ENCODE peak calls at places on chromosomes 5 and 9, in nine cellular contexts. B is hypothalamus; F is T-helper 17 cell; G is erythroblast; D is T-helper 9 cell; R is T-helper 2 cell treated with Interferon-gamma antibody and Interleukin-4, amounts not matched to agents 5 μg/mL and 100 μg/mL, for 36 hours; L is nucleus accumbens; E is CD4-positive, alpha-beta memory T cell; H is NCI-H1092 treated with DMSO at 0.1 percent for 48 hours. X is an unnamed sample.

GRCh38 chr9:3179716-3180115 is 335.8 kb upstream of the PUM3 start:
- DNase-seq in L (no peak), B (no peak), H (no peak), F (no peak), D (no peak), R (no peak), E (no peak), G (no peak), X (no peak)

GRCh38 chr5:167049043-167049663 is 1242.3 kb upstream of the WWC1 start:
- DNase-seq in E (no peak), R (no peak), B (no peak), L (no peak), H (peak), D (no peak), F (no peak), G (peak), X (peak)

GRCh38 chr5:103207653-103208052 is 50.9 kb upstream of the MACIR start:
- DNase-seq in H (no peak), B (no peak), F (no peak), D (no peak), L (no peak), R (no peak), G (no peak), E (no peak), X (no peak)

GRCh38 chr9:120946259-120946658 is 19.7 kb upstream of the TRAF1 start:
- DNase-seq in F (no peak), B (no peak), G (no peak), H (no peak), L (no peak), D (no peak), E (no peak), R (no peak), X (no peak)

GRCh38 chr9:6973762-6974161 is 216.0 kb downstream of the KDM4C start:
- DNase-seq in E (no peak), R (peak), L (no peak), G (no peak), H (no peak), D (no peak), F (no peak), B (no peak), X (no peak)

GRCh38 chr9:16241231-16241630 is 629.2 kb downstream of the BNC2 start:
- DNase-seq in R (no peak), D (no peak), L (no peak), H (no peak), B (no peak), E (no peak), F (no peak), G (no peak), X (no peak)

GRCh38 chr5:132083065-132083678 is 9.6 kb downstream of the CSF2 start:
- DNase-seq in G (no peak), F (no peak), H (no peak), L (no peak), E (no peak), D (no peak), R (peak), B (no peak), X (no peak)

GRCh38 chr5:143977891-143978448 is 166.0 kb downstream of the HMHB1 start:
- DNase-seq in D (no peak), H (no peak), G (no peak), L (no peak), R (no peak), E (no peak), F (no peak), B (no peak), X (no peak)

GRCh38 chr9:133506653-133507038 is 18.1 kb downstream of the MYMK start:
- DNase-seq in H (peak), R (no peak), B (no peak), F (no peak), G (no peak), E (no peak), D (no peak), L (no peak), X (peak)